ENCODE peak calls at places on chromosome 22, in ten cellular contexts. One of them, this sample, is unnamed.

GRCh38 chr22:31748490-31748889 is 1.4 kb downstream of the PRR14L start:
- DNase-seq in stimulated activated CD4-positive, alpha-beta T cell treated with anti-CD3 and anti-CD28 coated beads, Interleukin-1b, Interleukin-23, amount 100 ng/mL, for 24 hours: no peak
- DNase-seq in psoas muscle: no peak
- DNase-seq in activated CD8-positive, alpha-beta memory T cell treated with anti-CD3 and anti-CD28 coated beads, Interleukin-2, amount 50 U/mL, for 48 hours: no peak
- DNase-seq in germinal center: no peak
- DNase-seq in upper lobe of right lung: no peak
- DNase-seq in H9: no peak
- DNase-seq in M059J: no peak
- DNase-seq in osteocyte: no peak
- DNase-seq in PC-3: peak
- DNase-seq in this sample: no peak

GRCh38 chr22:48849963-48850657 is 977.6 kb downstream of the BRD1 start:
- DNase-seq in stimulated activated CD4-positive, alpha-beta T cell treated with anti-CD3 and anti-CD28 coated beads, Interleukin-1b, Interleukin-23, amount 100 ng/mL, for 24 hours: no peak
- DNase-seq in psoas muscle: no peak
- DNase-seq in activated CD8-positive, alpha-beta memory T cell treated with anti-CD3 and anti-CD28 coated beads, Interleukin-2, amount 50 U/mL, for 48 hours: no peak
- DNase-seq in germinal center: no peak
- DNase-seq in upper lobe of right lung: peak
- DNase-seq in H9: no peak
- DNase-seq in M059J: no peak
- DNase-seq in osteocyte: no peak
- DNase-seq in PC-3: no peak
- DNase-seq in this sample: no peak

GRCh38 chr22:20526628-20527355 is 19.4 kb downstream of the MED15 start:
- DNase-seq in stimulated activated CD4-positive, alpha-beta T cell treated with anti-CD3 and anti-CD28 coated beads, Interleukin-1b, Interleukin-23, amount 100 ng/mL, for 24 hours: no peak
- DNase-seq in psoas muscle: no peak
- DNase-seq in activated CD8-positive, alpha-beta memory T cell treated with anti-CD3 and anti-CD28 coated beads, Interleukin-2, amount 50 U/mL, for 48 hours: no peak
- DNase-seq in germinal center: no peak
- DNase-seq in upper lobe of right lung: no peak
- DNase-seq in H9: no peak
- DNase-seq in M059J: peak
- DNase-seq in osteocyte: no peak
- DNase-seq in PC-3: peak
- DNase-seq in this sample: no peak

GRCh38 chr22:19745155-19746133 is 15.1 kb upstream of the TBX1 start:
- DNase-seq in stimulated activated CD4-positive, alpha-beta T cell treated with anti-CD3 and anti-CD28 coated beads, Interleukin-1b, Interleukin-23, amount 100 ng/mL, for 24 hours: no peak
- DNase-seq in psoas muscle: peak
- DNase-seq in activated CD8-positive, alpha-beta memory T cell treated with anti-CD3 and anti-CD28 coated beads, Interleukin-2, amount 50 U/mL, for 48 hours: no peak
- DNase-seq in germinal center: no peak
- DNase-seq in upper lobe of right lung: no peak
- DNase-seq in H9: no peak
- DNase-seq in M059J: no peak
- DNase-seq in osteocyte: no peak
- DNase-seq in PC-3: no peak
- DNase-seq in this sample: no peak

GRCh38 chr22:31347251-31348008 is 1.3 kb upstream of the PATZ1 start:
- DNase-seq in stimulated activated CD4-positive, alpha-beta T cell treated with anti-CD3 and anti-CD28 coated beads, Interleukin-1b, Interleukin-23, amount 100 ng/mL, for 24 hours: no peak
- DNase-seq in psoas muscle: peak
- DNase-seq in activated CD8-positive, alpha-beta memory T cell treated with anti-CD3 and anti-CD28 coated beads, Interleukin-2, amount 50 U/mL, for 48 hours: peak
- DNase-seq in germinal center: peak
- DNase-seq in upper lobe of right lung: peak
- DNase-seq in H9: peak
- DNase-seq in M059J: peak
- DNase-seq in osteocyte: peak
- DNase-seq in PC-3: peak
- DNase-seq in this sample: no peak

GRCh38 chr22:39594411-39594810 is 23.9 kb downstream of the CACNA1I start:
- DNase-seq in stimulated activated CD4-positive, alpha-beta T cell treated with anti-CD3 and anti-CD28 coated beads, Interleukin-1b, Interleukin-23, amount 100 ng/mL, for 24 hours: no peak
- DNase-seq in psoas muscle: no peak
- DNase-seq in activated CD8-positive, alpha-beta memory T cell treated with anti-CD3 and anti-CD28 coated beads, Interleukin-2, amount 50 U/mL, for 48 hours: no peak
- DNase-seq in germinal center: no peak
- DNase-seq in upper lobe of right lung: no peak
- DNase-seq in H9: no peak
- DNase-seq in M059J: no peak
- DNase-seq in osteocyte: no peak
- DNase-seq in PC-3: no peak
- DNase-seq in this sample: no peak

GRCh38 chr22:35053060-35053835 is 12.7 kb upstream of the ISX start:
- DNase-seq in stimulated activated CD4-positive, alpha-beta T cell treated with anti-CD3 and anti-CD28 coated beads, Interleukin-1b, Interleukin-23, amount 100 ng/mL, for 24 hours: no peak
- DNase-seq in psoas muscle: no peak
- DNase-seq in activated CD8-positive, alpha-beta memory T cell treated with anti-CD3 and anti-CD28 coated beads, Interleukin-2, amount 50 U/mL, for 48 hours: no peak
- DNase-seq in germinal center: no peak
- DNase-seq in upper lobe of right lung: no peak
- DNase-seq in H9: no peak
- DNase-seq in M059J: no peak
- DNase-seq in osteocyte: no peak
- DNase-seq in PC-3: no peak
- DNase-seq in this sample: no peak

GRCh38 chr22:45336971-45337431 is 27.3 kb downstream of the FAM118A start:
- DNase-seq in stimulated activated CD4-positive, alpha-beta T cell treated with anti-CD3 and anti-CD28 coated beads, Interleukin-1b, Interleukin-23, amount 100 ng/mL, for 24 hours: no peak
- DNase-seq in psoas muscle: peak
- DNase-seq in activated CD8-positive, alpha-beta memory T cell treated with anti-CD3 and anti-CD28 coated beads, Interleukin-2, amount 50 U/mL, for 48 hours: no peak
- DNase-seq in germinal center: no peak
- DNase-seq in upper lobe of right lung: no peak
- DNase-seq in H9: no peak
- DNase-seq in M059J: no peak
- DNase-seq in osteocyte: no peak
- DNase-seq in PC-3: no peak
- DNase-seq in this sample: no peak

GRCh38 chr22:32040324-32040904 is 2.6 kb upstream of the SLC5A1 start:
- DNase-seq in stimulated activated CD4-positive, alpha-beta T cell treated with anti-CD3 and anti-CD28 coated beads, Interleukin-1b, Interleukin-23, amount 100 ng/mL, for 24 hours: no peak
- DNase-seq in psoas muscle: no peak
- DNase-seq in activated CD8-positive, alpha-beta memory T cell treated with anti-CD3 and anti-CD28 coated beads, Interleukin-2, amount 50 U/mL, for 48 hours: no peak
- DNase-seq in germinal center: no peak
- DNase-seq in upper lobe of right lung: no peak
- DNase-seq in H9: no peak
- DNase-seq in M059J: no peak
- DNase-seq in osteocyte: no peak
- DNase-seq in PC-3: no peak
- DNase-seq in this sample: no peak

GRCh38 chr22:39097098-39098020 is at the start of gene APOBEC3H:
- DNase-seq in stimulated activated CD4-positive, alpha-beta T cell treated with anti-CD3 and anti-CD28 coated beads, Interleukin-1b, Interleukin-23, amount 100 ng/mL, for 24 hours: no peak
- DNase-seq in psoas muscle: no peak
- DNase-seq in activated CD8-positive, alpha-beta memory T cell treated with anti-CD3 and anti-CD28 coated beads, Interleukin-2, amount 50 U/mL, for 48 hours: no peak
- DNase-seq in germinal center: no peak
- DNase-seq in upper lobe of right lung: peak
- DNase-seq in H9: no peak
- DNase-seq in M059J: peak
- DNase-seq in osteocyte: no peak
- DNase-seq in PC-3: peak
- DNase-seq in this sample: no peak